ENCODE peak calls at places on chromosomes 3 and 15, in nine cellular contexts. F, B, K, O, V, E, C, Q and J are unnamed samples.

GRCh38 chr15:67779160-67780111 is 45.9 kb upstream of the SKOR1 start:
- DNase-seq in O (no peak), K (no peak), V (no peak), B (no peak), C (no peak), F (no peak), E (no peak), Q (no peak), J (no peak)

GRCh38 chr15:44033894-44034293 is 161.2 kb downstream of the FRMD5 start:
- DNase-seq in E (no peak), B (no peak), F (no peak), K (no peak), C (no peak), O (peak; percentile 21), V (no peak), Q (peak; percentile 78), J (no peak)

GRCh38 chr15:38651328-38652038 is 86.9 kb upstream of the RASGRP1 start:
- DNase-seq in O (no peak), B (no peak), E (no peak), K (no peak), Q (no peak), F (peak; percentile 88), V (no peak), C (no peak), J (no peak)

GRCh38 chr3:156792114-156792513 is 34.0 kb upstream of the LEKR1 start:
- DNase-seq in Q (no peak), V (no peak), B (no peak), O (no peak), C (no peak), K (no peak), F (no peak), E (no peak), J (no peak)

GRCh38 chr15:80567721-80568157 is 127.4 kb upstream of the ABHD17C start:
- DNase-seq in B (no peak), O (peak; percentile 80), C (peak; percentile 67), K (no peak), F (peak; percentile 38), E (no peak), Q (peak; percentile 86), V (peak; percentile 52), J (no peak)

GRCh38 chr3:149395107-149396089 is 17.9 kb upstream of the TM4SF1 start:
- DNase-seq in K (no peak), C (no peak), Q (peak; percentile 49), F (no peak), V (no peak), E (no peak), O (no peak), B (no peak), J (peak; percentile 61)

GRCh38 chr3:35422826-35423601 is 216.3 kb upstream of the ARPP21 start:
- DNase-seq in K (no peak), F (no peak), E (no peak), Q (no peak), O (no peak), C (no peak), B (no peak), V (no peak), J (no peak)

GRCh38 chr3:67044955-67045354 is 46.8 kb downstream of the KBTBD8 start:
- DNase-seq in V (no peak), O (no peak), K (no peak), B (no peak), E (no peak), F (no peak), Q (peak; percentile 1), C (no peak), J (no peak)

GRCh38 chr3:14147617-14148016 is 22.8 kb downstream of the TMEM43 start:
- DNase-seq in C (no peak), V (no peak), O (no peak), F (no peak), K (no peak), B (no peak), E (no peak), Q (no peak), J (no peak)

GRCh38 chr3:33139996-33140395 is 26.2 kb downstream of the CRTAP start:
- DNase-seq in Q (peak; percentile 55), C (no peak), O (no peak), K (no peak), F (no peak), V (no peak), B (no peak), E (no peak), J (no peak)

GRCh38 chr3:23041918-23042696 is 161.0 kb upstream of the UBE2E2 start:
- DNase-seq in O (no peak), K (no peak), V (no peak), B (no peak), Q (peak; percentile 37), C (no peak), F (no peak), E (no peak), J (peak; percentile 62)

GRCh38 chr3:30438121-30438520 is 168.3 kb upstream of the TGFBR2 start:
- DNase-seq in Q (no peak), K (no peak), C (no peak), F (peak; percentile 16), B (no peak), O (no peak), E (no peak), V (no peak), J (no peak)

GRCh38 chr15:67184208-67184925 is 70.1 kb downstream of the AAGAB start:
- DNase-seq in E (no peak), O (no peak), K (no peak), C (no peak), B (no peak), V (no peak), F (no peak), Q (no peak), J (no peak)

GRCh38 chr15:57596978-57597377 is 5.3 kb downstream of the MYZAP start:
- DNase-seq in Q (no peak), K (no peak), B (no peak), C (peak; percentile 72), O (no peak), F (no peak), E (no peak), V (no peak), J (no peak)

GRCh38 chr3:161770532-161771386 is 274.2 kb downstream of the OTOL1 start:
- DNase-seq in K (no peak), V (peak; percentile 100), F (no peak), Q (no peak), B (peak; percentile 69), E (no peak), C (no peak), O (no peak), J (no peak)

GRCh38 chr15:74826911-74827310 is 484 bp downstream of the CPLX3 start:
- DNase-seq in B (no peak), C (no peak), Q (no peak), K (no peak), E (no peak), O (peak; percentile 47), F (no peak), V (no peak), J (no peak)

GRCh38 chr3:139032326-139033002 is 11.7 kb upstream of the PRR23B start:
- DNase-seq in E (no peak), C (no peak), B (no peak), Q (no peak), K (no peak), F (no peak), V (peak; percentile 39), O (no peak), J (no peak)

DNA sequence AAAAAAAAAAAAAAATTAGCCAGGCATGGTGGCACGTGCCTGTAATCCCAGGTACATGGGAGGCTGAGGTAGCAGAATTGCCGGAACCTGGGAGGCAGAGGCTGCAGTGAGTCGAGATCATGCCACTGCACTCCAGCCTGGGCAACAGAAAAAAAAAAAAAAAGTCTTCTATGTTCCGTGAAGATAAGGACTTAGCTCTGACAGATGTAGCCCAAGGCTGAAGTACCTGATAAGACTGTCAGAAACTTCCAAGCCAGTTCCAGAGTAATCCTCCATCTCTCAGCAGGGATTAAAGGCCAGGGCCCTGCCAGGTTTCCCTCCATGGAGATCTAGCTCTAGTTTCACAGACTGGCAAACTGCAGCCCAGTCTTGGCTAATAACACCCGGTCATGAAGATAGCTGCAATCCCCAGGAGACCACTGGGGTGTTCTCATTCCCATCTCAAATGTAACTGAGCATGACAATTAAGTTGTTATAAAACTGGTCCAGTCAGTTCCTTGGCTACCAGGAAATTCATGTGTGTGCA is 8.5 kb downstream of the CDCP1 start:
- DNase-seq in B (no peak), F (no peak), V (no peak), E (no peak), Q (peak; percentile 61), C (no peak), K (no peak), O (no peak), J (no peak)
- H3K27ac ChIP-seq in B (no peak overlapping the region), F (no peak overlapping the region), V (no peak overlapping the region), E (no peak overlapping the region), Q (peak overlapping the region; percentile 89), C (no peak overlapping the region), K (no peak overlapping the region), O (no peak overlapping the region), J (no peak overlapping the region)

GRCh38 chr3:135982404-135982761 is 16.9 kb downstream of the PPP2R3A start:
- DNase-seq in F (no peak), Q (peak; percentile 54), O (no peak), C (no peak), V (no peak), K (no peak), E (no peak), B (no peak), J (no peak)
- H3K4me1 ChIP-seq in F (no peaks in the 10 kb centered on the region), Q (peaks cover 29% of the 10 kb centered on the region), O (peaks cover 4% of the 10 kb centered on the region), C (no peaks in the 10 kb centered on the region), V (no peaks in the 10 kb centered on the region), K (no peaks in the 10 kb centered on the region), E (no peaks in the 10 kb centered on the region), B (no peaks in the 10 kb centered on the region), J (peaks cover 12% of the 10 kb centered on the region)

GRCh38 chr3:112373476-112373875 is 40.5 kb downstream of the CD200 start:
- DNase-seq in C (no peak), O (no peak), V (no peak), E (no peak), F (peak; percentile 5), Q (no peak), K (no peak), B (no peak), J (no peak)
- H3K27ac ChIP-seq in C (no peak overlapping the region), O (no peak overlapping the region), V (no peak overlapping the region), E (no peak overlapping the region), F (no peak overlapping the region), Q (no peak overlapping the region), K (no peak overlapping the region), B (no peak overlapping the region), J (no peak overlapping the region)

DNA sequence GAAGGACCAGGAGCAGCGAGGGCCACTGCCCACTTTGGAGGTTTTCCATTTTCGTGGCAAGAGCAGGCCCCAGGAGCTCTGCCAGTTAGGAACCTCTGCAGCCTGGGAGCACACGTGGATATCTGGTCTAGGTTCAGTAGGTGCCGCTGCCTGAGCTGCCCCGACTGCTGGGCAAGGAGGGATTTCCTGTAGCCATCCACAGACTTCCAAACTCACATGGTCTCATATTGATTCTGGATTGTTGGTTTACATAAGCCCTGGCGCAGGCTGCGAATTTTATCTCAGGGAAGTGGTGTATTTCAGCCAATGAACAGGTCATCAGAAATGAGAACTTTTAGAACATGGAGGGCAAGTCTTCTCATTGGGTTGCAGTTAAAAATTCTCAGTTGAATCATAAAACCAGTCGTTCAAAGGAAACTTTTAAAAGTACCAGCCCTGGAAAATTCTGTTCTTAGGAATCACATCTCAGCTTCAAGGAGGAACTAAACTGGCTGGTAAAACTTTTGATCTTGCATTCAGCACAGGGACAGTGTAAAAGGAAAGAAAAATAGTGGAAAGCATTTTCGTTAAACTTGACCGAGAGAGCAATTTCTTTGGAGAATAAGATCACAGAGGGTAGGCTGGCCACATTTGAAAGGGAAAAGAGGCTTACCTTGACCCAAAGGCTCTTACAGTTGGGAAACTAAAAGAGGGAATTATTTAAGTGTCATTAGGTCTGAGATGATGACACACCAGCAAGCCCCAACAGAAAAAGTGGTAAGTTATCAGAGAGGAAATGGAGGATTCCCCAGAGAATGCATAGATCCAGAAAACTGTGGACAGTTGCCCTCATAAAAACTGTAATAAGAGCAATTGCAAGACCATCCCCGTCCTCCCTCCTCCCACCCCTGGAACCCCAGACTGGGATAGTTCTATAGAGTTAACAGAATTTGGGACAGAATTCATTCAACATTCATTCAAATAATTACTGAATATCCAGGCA is 6.4 kb upstream of the RTP3 start:
- DNase-seq in C (no peak), B (no peak), K (no peak), F (no peak), V (no peak), O (no peak), Q (no peak), E (peak; percentile 14), J (no peak)
- H3K4me1 ChIP-seq in C (no peaks in the 10 kb centered on the region), B (peaks cover 5% of the 10 kb centered on the region), K (peaks cover 8% of the 10 kb centered on the region), F (peaks cover 53% of the 10 kb centered on the region), V (peaks cover 30% of the 10 kb centered on the region), O (peaks cover 3% of the 10 kb centered on the region), Q (peaks cover 16% of the 10 kb centered on the region), E (peaks cover 4% of the 10 kb centered on the region), J (peaks cover 6% of the 10 kb centered on the region)